ENCODE peak calls at places on chromosome 3, in six cellular contexts. Q is posterior vena cava; H is LHCN-M2; S is activated CD8-positive, alpha-beta memory T cell treated with anti-CD3 and anti-CD28 coated beads for 24 hours; D is smooth muscle cell of the brain vasculature; Y is stimulated activated CD4-positive, alpha-beta T cell treated with anti-CD3 and anti-CD28 coated beads, Interleukin-1b, Interleukin-23, amount 100 ng/mL, for 1 hour. N is an unnamed sample.

GRCh38 chr3:194671511-194671899 is 486 bp downstream of the LSG1 start:
- DNase-seq in Q (no peak), H (peak; percentile 27), S (no peak), D (no peak), Y (no peak), N (no peak)

GRCh38 chr3:158509891-158510290 is 61.1 kb upstream of the MLF1 start:
- DNase-seq in Q (no peak), H (no peak), S (no peak), D (no peak), Y (no peak), N (no peak)

GRCh38 chr3:160675566-160676124 is 1.3 kb upstream of the ARL14 start:
- DNase-seq in Q (no peak), H (no peak), S (no peak), D (no peak), Y (no peak), N (no peak)

GRCh38 chr3:160935413-160936095 is 169.6 kb downstream of the B3GALNT1 start:
- DNase-seq in Q (no peak), H (no peak), S (no peak), D (no peak), Y (no peak), N (no peak)

GRCh38 chr3:196611761-196612483 is 27.6 kb upstream of the NRROS start:
- DNase-seq in Q (no peak), H (no peak), S (no peak), D (no peak), Y (no peak), N (no peak)

GRCh38 chr3:49803464-49804140 is 541 bp downstream of the INKA1 start:
- DNase-seq in Q (no peak), H (no peak), S (peak; percentile 79), D (no peak), Y (no peak), N (no peak)

GRCh38 chr3:69791919-69792399 is 52.7 kb downstream of the MITF start:
- DNase-seq in Q (no peak), H (peak; percentile 60), S (no peak), D (no peak), Y (no peak), N (no peak)

GRCh38 chr3:13416002-13416793 is 3.9 kb downstream of the NUP210 start:
- DNase-seq in Q (no peak), H (no peak), S (no peak), D (no peak), Y (no peak), N (no peak)

GRCh38 chr3:38250198-38250597 is 15.4 kb upstream of the SLC22A13 start:
- DNase-seq in Q (no peak), H (no peak), S (no peak), D (no peak), Y (no peak), N (no peak)

GRCh38 chr3:129065727-129066087 is 5.1 kb downstream of the GP9 start:
- DNase-seq in Q (no peak), H (no peak), S (no peak), D (no peak), Y (no peak), N (no peak)

GRCh38 chr3:53599780-53600179 is 105.4 kb downstream of the CACNA1D start:
- DNase-seq in Q (no peak), H (no peak), S (no peak), D (no peak), Y (no peak), N (no peak)

GRCh38 chr3:16885588-16885903 is 791 bp downstream of the PLCL2 start:
- DNase-seq in Q (no peak), H (no peak), S (no peak), D (no peak), Y (no peak), N (peak; percentile 48)

GRCh38 chr3:106326941-106327765 is 458.3 kb upstream of the CBLB start:
- DNase-seq in Q (no peak), H (peak; percentile 43), S (no peak), D (no peak), Y (no peak), N (no peak)

GRCh38 chr3:187497037-187497436 is 128.9 kb downstream of the RTP4 start:
- DNase-seq in Q (no peak), H (no peak), S (no peak), D (no peak), Y (no peak), N (no peak)

GRCh38 chr3:182501861-182502260 is 291.4 kb upstream of the ATP11B start:
- DNase-seq in Q (no peak), H (no peak), S (no peak), D (no peak), Y (no peak), N (no peak)

GRCh38 chr3:3080309-3080708 is 29.9 kb downstream of the IL5RA start:
- DNase-seq in Q (no peak), H (no peak), S (no peak), D (no peak), Y (no peak), N (no peak)

GRCh38 chr3:181727122-181728036 is 15.7 kb downstream of the SOX2 start:
- DNase-seq in Q (no peak), H (no peak), S (no peak), D (no peak), Y (no peak), N (no peak)

GRCh38 chr3:107598926-107599754 is 76.4 kb downstream of the BBX start:
- DNase-seq in Q (no peak), H (peak; percentile 57), S (peak; percentile 67), D (peak; percentile 20), Y (no peak), N (no peak)

GRCh38 chr3:47824541-47825473 is 21.9 kb downstream of the DHX30 start:
- DNase-seq in Q (peak; percentile 93), H (peak; percentile 84), S (peak; percentile 90), D (peak; percentile 63), Y (peak; percentile 52), N (peak; percentile 17)

GRCh38 chr3:63908081-63908736 is 4.0 kb downstream of the SCAANT1 start:
- DNase-seq in Q (no peak), H (no peak), S (no peak), D (no peak), Y (no peak), N (no peak)

GRCh38 chr3:16885948-16886683 is 1.4 kb downstream of the PLCL2 start:
- DNase-seq in Q (no peak), H (no peak), S (no peak), D (no peak), Y (no peak), N (no peak)

GRCh38 chr3:55903680-55904079 is 416.6 kb upstream of the WNT5A start:
- DNase-seq in Q (no peak), H (no peak), S (no peak), D (no peak), Y (no peak), N (no peak)

GRCh38 chr3:42749753-42750231 is 23.3 kb downstream of the CCDC13 start:
- DNase-seq in Q (no peak), H (peak; percentile 22), S (peak; percentile 49), D (no peak), Y (no peak), N (no peak)

GRCh38 chr3:184549793-184550585 is 11.6 kb upstream of the EPHB3 start:
- DNase-seq in Q (peak; percentile 60), H (no peak), S (no peak), D (no peak), Y (no peak), N (no peak)